ENCODE peak calls at places on chromosomes 2 and 18, in ten cellular contexts. C is effector memory CD8-positive, alpha-beta T cell; Y is non-pigmented ciliary epithelial cell; J is activated naive CD8-positive, alpha-beta T cell treated with anti-CD3 and anti-CD28 coated beads, Interleukin-2, amount 10 ng/mL, durations not matched to agents 7 days and 5 days; E is tibial nerve; S is stimulated activated CD4-positive, alpha-beta T cell treated with anti-CD3 and anti-CD28 coated beads, Interleukin-15, amount 100 ng/mL, for 24 hours; A is AG09319; N is adipocyte; X is CD8-positive, alpha-beta T cell; T is Daoy. U is an unnamed sample.
A peak's percentile ranks its signal among the peaks of the same experiment; 100 is the strongest.

GRCh38 chr18:78623142-78623541 is 356.5 kb upstream of the SALL3 start:
- DNase-seq in C (no peak), Y (no peak), J (no peak), E (no peak), S (no peak), A (no peak), N (no peak), X (no peak), T (no peak), U (no peak)

GRCh38 chr2:138601438-138602165 is 100.0 kb downstream of the SPOPL start:
- DNase-seq in C (no peak), Y (no peak), J (no peak), E (no peak), S (no peak), A (no peak), N (no peak), X (no peak), T (no peak), U (no peak)

GRCh38 chr2:189587771-189588170 is 7.2 kb upstream of the SLC40A1 start:
- DNase-seq in C (no peak), Y (no peak), J (no peak), E (no peak), S (no peak), A (no peak), N (no peak), X (no peak), T (no peak), U (no peak)

GRCh38 chr2:148876190-148876588 is 1.2 kb downstream of the KIF5C start:
- DNase-seq in C (no peak), Y (no peak), J (peak; percentile 49), E (no peak), S (peak; percentile 37), A (no peak), N (no peak), X (no peak), T (no peak), U (no peak)

GRCh38 chr18:44309185-44309584 is 371.5 kb upstream of the SETBP1 start:
- DNase-seq in C (no peak), Y (peak; percentile 40), J (no peak), E (no peak), S (no peak), A (no peak), N (peak; percentile 59), X (no peak), T (no peak), U (no peak)

GRCh38 chr2:85911836-85912692 is 23.3 kb upstream of the ST3GAL5 start:
- DNase-seq in C (no peak), Y (no peak), J (no peak), E (no peak), S (no peak), A (peak; percentile 42), N (peak; percentile 79), X (no peak), T (peak; percentile 89), U (no peak)

GRCh38 chr2:193943406-193943960 is 1713.5 kb upstream of the SLC39A10 start:
- DNase-seq in C (no peak), Y (no peak), J (no peak), E (no peak), S (no peak), A (no peak), N (no peak), X (no peak), T (no peak), U (no peak)

GRCh38 chr2:217834057-217834620 is 168.7 kb downstream of the TNS1 start:
- DNase-seq in C (no peak), Y (no peak), J (no peak), E (peak; percentile 56), S (no peak), A (no peak), N (no peak), X (no peak), T (no peak), U (no peak)

GRCh38 chr2:177727577-177728351 is 335.2 kb downstream of the AGPS start:
- DNase-seq in C (no peak), Y (no peak), J (no peak), E (no peak), S (no peak), A (no peak), N (no peak), X (no peak), T (no peak), U (no peak)

GRCh38 chr2:231679906-231680283 is 28.4 kb upstream of the PTMA start:
- DNase-seq in C (no peak), Y (no peak), J (no peak), E (no peak), S (no peak), A (no peak), N (no peak), X (no peak), T (no peak), U (no peak)

GRCh38 chr2:183541766-183542165 is 417.5 kb downstream of the NUP35 start:
- DNase-seq in C (no peak), Y (peak; percentile 26), J (no peak), E (no peak), S (no peak), A (no peak), N (peak; percentile 13), X (no peak), T (no peak), U (no peak)

GRCh38 chr18:22838639-22839487 is 94.3 kb upstream of the RBBP8 start:
- DNase-seq in C (no peak), Y (no peak), J (no peak), E (no peak), S (peak; percentile 11), A (no peak), N (no peak), X (no peak), T (no peak), U (no peak)

GRCh38 chr18:61900504-61901281 is 7.9 kb upstream of the RNF152 start:
- DNase-seq in C (no peak), Y (no peak), J (no peak), E (no peak), S (no peak), A (no peak), N (no peak), X (no peak), T (no peak), U (no peak)

GRCh38 chr2:134623046-134623445 is 95.8 kb downstream of the TMEM163 start:
- DNase-seq in C (no peak), Y (no peak), J (no peak), E (no peak), S (no peak), A (no peak), N (no peak), X (no peak), T (no peak), U (no peak)

GRCh38 chr2:179129574-179130238 is 79.8 kb upstream of the CCDC141 start:
- DNase-seq in C (no peak), Y (no peak), J (no peak), E (no peak), S (no peak), A (no peak), N (peak; percentile 53), X (no peak), T (no peak), U (no peak)

U was measured in GM12891.